ENCODE peak calls at places on chromosomes 11 and 22, in nine cellular contexts. X is T47D, J is AG08395, K is lower lobe of right lung, C is anterior cingulate cortex, E is T-helper 9 cell, Q is astrocyte, S is GF-D8, R is T-cell. Y is an unnamed sample.

GRCh38 chr11:76588455-76589325 is 81.9 kb downstream of the LRRC32 start:
- DNase-seq in S (peak; percentile 92), K (peak; percentile 79), J (no peak), E (no peak), R (no peak), Q (no peak), C (no peak), X (no peak), Y (peak; percentile 9)

GRCh38 chr11:35227551-35228341 is 88.8 kb downstream of the CD44 start:
- DNase-seq in R (no peak), J (peak; percentile 7), S (peak; percentile 27), Q (no peak), C (no peak), E (no peak), X (no peak), K (no peak), Y (no peak)

GRCh38 chr11:16403448-16403803 is 47.1 kb upstream of the SOX6 start:
- DNase-seq in R (no peak), S (no peak), J (no peak), X (no peak), Q (no peak), C (no peak), E (no peak), K (no peak), Y (no peak)

GRCh38 chr11:117717485-117718314 is 79.3 kb downstream of the DSCAML1 start:
- DNase-seq in S (no peak), Q (no peak), K (peak; percentile 80), E (no peak), C (no peak), X (peak; percentile 99), J (no peak), R (no peak), Y (no peak)

GRCh38 chr22:38203090-38203810 is 1.5 kb downstream of the MAFF start:
- DNase-seq in C (no peak), Q (no peak), J (no peak), E (no peak), K (peak; percentile 85), R (peak; percentile 23), X (peak; percentile 78), S (no peak), Y (peak; percentile 28)

GRCh38 chr22:20431520-20432237 is 5.9 kb downstream of the SCARF2 start:
- DNase-seq in S (no peak), C (no peak), Q (no peak), E (no peak), X (no peak), K (peak; percentile 51), J (no peak), R (no peak), Y (no peak)

GRCh38 chr11:9972917-9973504 is 309.1 kb downstream of the SWAP70 start:
- DNase-seq in X (peak; percentile 75), Q (no peak), C (no peak), R (no peak), K (no peak), E (no peak), J (peak; percentile 75), S (peak; percentile 3), Y (no peak)

GRCh38 chr11:92330114-92330513 is 105.5 kb downstream of the FAT3 start:
- DNase-seq in K (no peak), C (no peak), S (no peak), X (no peak), R (no peak), E (no peak), Q (no peak), J (no peak), Y (no peak)

GRCh38 chr11:73812234-73812633 is 24.6 kb downstream of the MRPL48 start:
- DNase-seq in S (no peak), C (no peak), K (no peak), X (no peak), E (no peak), J (no peak), R (no peak), Q (no peak), Y (no peak)

GRCh38 chr11:46444305-46444704 is 52.7 kb upstream of the CHRM4 start:
- DNase-seq in Q (no peak), R (no peak), X (no peak), S (no peak), E (no peak), J (no peak), C (no peak), K (no peak), Y (no peak)

GRCh38 chr11:33869511-33870422 is 22.1 kb downstream of the LMO2 start:
- DNase-seq in R (no peak), E (no peak), X (peak; percentile 51), C (no peak), K (peak; percentile 73), S (peak; percentile 55), J (peak; percentile 28), Q (peak; percentile 6), Y (no peak)

Y was measured in CD4-positive, alpha-beta T cell.